ENCODE peak calls at places on chromosomes 4 and X, in four cellular contexts. O is H1, G is transverse colon, X is stomach. I is an unnamed sample. For H3K4me1, the result is how much of the 10 kb centered on the place peaks cover.

GRCh38 chr4:86741841-86742240 is 107.3 kb downstream of the SLC10A6 start:
- DNase-seq in O (no peak), G (no peak), X (no peak), I (no peak)

GRCh38 chrX:110026099-110026844 is 23.4 kb downstream of the TMEM164 start:
- DNase-seq in O (no peak), G (peak), X (peak), I (no peak)

GRCh38 chr4:7389101-7389701 is 45.5 kb downstream of the PSAPL1 start:
- DNase-seq in O (peak), X (peak), G (peak), I (peak)

GRCh38 chr4:145154573-145154972 is 25.8 kb downstream of the OTUD4 start:
- DNase-seq in X (no peak), G (no peak), O (no peak), I (no peak)

GRCh38 chrX:42823443-42823842 is 45.5 kb upstream of the PPP1R2C start:
- DNase-seq in G (no peak), X (no peak), O (no peak), I (no peak)

GRCh38 chr4:94714761-94715160 is 43.0 kb upstream of the BMPR1B start:
- DNase-seq in X (no peak), G (no peak), O (no peak), I (no peak)

GRCh38 chr4:105683038-105683437 is 25.5 kb downstream of the INTS12 start:
- DNase-seq in X (peak), G (peak), O (no peak), I (no peak)

GRCh38 chr4:140098481-140099132 is 55.4 kb downstream of the MAML3 start:
- DNase-seq in O (no peak), G (no peak), X (no peak), I (peak)

GRCh38 chr4:179027569-179027968 is 1585.3 kb upstream of the AGA start:
- DNase-seq in O (no peak), G (no peak), X (no peak), I (no peak)

DNA sequence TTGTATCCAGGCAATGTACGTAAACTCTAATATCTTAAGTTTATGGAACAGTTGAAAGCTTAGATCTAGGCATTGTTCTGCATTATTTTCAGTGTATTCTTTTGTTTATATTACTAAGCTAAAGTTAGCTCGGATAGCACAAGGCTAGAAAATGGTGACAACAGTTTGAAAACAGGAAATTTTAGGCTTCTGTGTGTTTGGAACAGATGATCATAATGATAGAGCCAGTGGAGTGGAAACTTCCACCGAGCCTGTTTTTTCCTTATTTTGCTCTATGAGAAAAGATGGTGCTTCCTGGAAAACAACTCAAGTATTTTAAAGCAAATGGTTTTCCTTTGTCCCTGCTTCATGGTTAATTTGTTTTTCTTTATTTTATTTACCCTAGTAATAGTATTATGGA is 70.8 kb downstream of the GAB1 start:
- DNase-seq in X (no peak), O (no peak), G (no peak), I (no peak)
- H3K4me1 ChIP-seq in X (under half), O (under half), G (half or more), I (half or more)

GRCh38 chrX:107686792-107687191 is 58.5 kb downstream of the PRPS1 start:
- DNase-seq in X (no peak), G (no peak), O (no peak), I (no peak)

GRCh38 chrX:107683124-107683895 is 55.0 kb downstream of the PRPS1 start:
- DNase-seq in G (peak), O (no peak), X (peak), I (no peak)

GRCh38 chrX:107686026-107686425 is 57.7 kb downstream of the PRPS1 start:
- DNase-seq in X (no peak), O (no peak), G (no peak), I (no peak)

GRCh38 chrX:107683931-107684330 is 55.6 kb downstream of the PRPS1 start:
- DNase-seq in X (no peak), O (no peak), G (no peak), I (no peak)

DNA sequence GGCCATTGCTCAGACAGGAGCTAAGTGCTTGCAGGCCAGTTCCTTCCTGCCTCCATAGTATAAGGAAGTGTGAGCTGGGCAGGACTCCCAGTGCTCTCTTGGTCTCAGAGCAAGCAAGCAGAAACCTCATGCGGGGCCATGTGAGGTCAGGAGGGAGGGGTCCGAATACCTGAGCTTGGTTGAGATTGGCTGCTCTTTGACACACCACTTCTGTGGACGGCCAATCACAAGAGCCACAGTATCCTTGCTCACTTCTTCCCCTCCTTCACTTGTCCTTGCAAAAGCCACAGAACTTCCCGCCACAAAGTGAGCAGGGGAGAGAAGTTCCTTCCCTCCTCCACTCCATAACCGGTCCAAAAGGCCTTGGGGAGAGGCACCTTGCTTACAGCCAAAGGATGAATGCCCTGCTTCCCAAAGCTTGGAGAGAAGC is 56.7 kb downstream of the PRPS1 start:
- DNase-seq in G (peak), O (no peak), X (peak), I (peak)
- TF ChIP-seq POLR2A in G (no peak), O (no peak), X (no peak), I (no peak)

DNA sequence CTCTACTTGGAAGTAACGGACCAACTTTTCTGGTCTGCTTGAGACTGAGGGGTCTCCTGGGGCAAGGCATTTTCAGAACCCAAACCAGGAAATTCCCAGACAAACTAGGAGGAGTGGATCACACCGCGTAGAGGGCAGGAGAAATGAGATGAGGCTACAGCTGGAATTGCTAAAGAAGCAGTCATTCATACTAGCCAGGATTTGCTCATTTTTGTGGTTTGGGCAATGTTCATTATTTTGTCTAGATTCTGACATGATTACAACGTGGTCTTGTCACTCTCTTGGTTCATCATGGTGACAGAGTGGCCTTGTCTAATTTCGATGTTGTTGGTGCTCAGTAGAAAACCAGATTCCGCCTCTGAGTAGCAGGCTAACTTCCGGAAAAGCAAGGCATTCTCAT is 63.2 kb downstream of the BANK1 start:
- DNase-seq in X (no peak), G (no peak), O (no peak), I (no peak)
- H3K4me1 ChIP-seq in X (under half), G (under half), O (under half), I (under half)

GRCh38 chr4:142331646-142332045 is 514.5 kb downstream of the INPP4B start:
- DNase-seq in O (no peak), X (no peak), G (no peak), I (no peak)

GRCh38 chr4:142324572-142324971 is 521.5 kb downstream of the INPP4B start:
- DNase-seq in O (no peak), X (no peak), G (no peak), I (no peak)

GRCh38 chr4:142326181-142326580 is 519.9 kb downstream of the INPP4B start:
- DNase-seq in O (no peak), X (no peak), G (no peak), I (no peak)

GRCh38 chr4:142331132-142331531 is 515.0 kb downstream of the INPP4B start:
- DNase-seq in O (no peak), X (no peak), G (no peak), I (peak)

GRCh38 chr4:142329304-142329703 is 516.8 kb downstream of the INPP4B start:
- DNase-seq in G (no peak), X (no peak), O (no peak), I (no peak)
- TF ChIP-seq POLR2A in G (no peak), X (no peak), O (no peak), I (no peak)

DNA sequence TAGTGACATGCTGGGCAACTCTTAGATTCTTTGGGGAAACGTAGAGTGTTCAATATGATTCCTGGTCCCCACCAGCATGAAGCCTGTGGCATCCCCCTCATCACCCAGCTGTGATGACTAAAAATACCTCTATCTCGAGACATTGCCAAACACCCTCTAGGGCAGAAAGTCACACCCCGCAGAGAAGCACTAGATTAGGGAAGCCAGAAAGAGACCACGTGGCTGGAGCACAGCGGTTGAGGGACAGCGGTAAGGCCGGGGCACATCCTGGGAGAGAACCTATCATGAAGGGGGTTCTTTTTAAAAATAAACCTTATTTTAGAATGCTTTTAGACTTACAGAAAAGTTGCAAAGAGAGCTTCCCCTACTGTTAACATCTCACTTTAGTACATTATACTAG is 11.0 kb downstream of the FAT1 start:
- DNase-seq in O (no peak), X (no peak), G (no peak), I (peak)
- H3K4me1 ChIP-seq in O (under half), X (under half), G (under half), I (half or more)

DNA sequence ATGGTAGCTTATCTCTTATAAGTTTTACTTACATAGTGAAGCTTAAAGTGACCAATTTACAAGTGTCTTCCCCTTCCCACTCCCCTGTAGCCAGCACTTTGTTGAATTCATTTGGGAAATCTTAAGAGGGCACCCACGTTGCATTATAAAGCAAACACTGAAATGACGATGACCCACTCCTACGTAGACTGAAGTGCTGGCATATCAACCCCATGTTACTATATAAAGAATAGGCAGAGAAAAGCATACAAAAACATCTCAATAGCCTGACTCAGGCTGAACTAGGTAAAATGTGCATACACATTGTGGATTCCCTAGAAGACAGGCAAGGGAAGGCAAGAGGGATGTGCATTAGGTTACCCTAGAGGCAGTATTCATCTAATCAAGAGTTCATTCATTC is 313.4 kb downstream of the TENM3 start:
- DNase-seq in X (no peak), G (no peak), O (no peak), I (no peak)
- TF ChIP-seq POLR2A in X (no peak), G (no peak), O (no peak), I (no peak)

I was measured in heart left ventricle.